ENCODE peak calls at places on chromosomes 4 and X, in seven cellular contexts. U is HuH-7.5; Z is heart right ventricle; E is fibroblast of lung; L is CD8-positive, alpha-beta memory T cell; H is activated T-cell treated with anti-CD3 and anti-CD28 coated beads for 1 hour; J is stimulated activated CD4-positive, alpha-beta T cell treated with anti-CD3 and anti-CD28 coated beads, TNF-alpha, amount 100 ng/mL, for 24 hours. K is an unnamed sample.

GRCh38 chrX:119266364-119266995 is 30.4 kb downstream of the PGRMC1 start:
- DNase-seq in H (peak; percentile 9), E (peak; percentile 33), Z (no peak), L (peak; percentile 7), U (peak; percentile 16), J (peak; percentile 12), K (peak; percentile 10)

GRCh38 chrX:140724337-140725105 is 15.0 kb downstream of the LINC00632 start:
- DNase-seq in J (no peak), U (no peak), Z (no peak), H (no peak), L (no peak), E (peak; percentile 35), K (no peak)

GRCh38 chr4:147334478-147334877 is 146.4 kb upstream of the EDNRA start:
- DNase-seq in E (peak; percentile 60), L (no peak), J (no peak), Z (no peak), H (no peak), U (no peak), K (no peak)

GRCh38 chr4:163107754-163108153 is 58.9 kb downstream of the NAF1 start:
- DNase-seq in E (peak; percentile 43), H (no peak), Z (no peak), J (no peak), L (no peak), U (no peak), K (no peak)

GRCh38 chr4:179116011-179116410 is 1673.8 kb upstream of the AGA start:
- DNase-seq in U (no peak), Z (no peak), J (no peak), E (peak; percentile 68), L (no peak), H (no peak), K (no peak)

GRCh38 chrX:13033193-13033592 is 11.2 kb downstream of the FAM9C start:
- DNase-seq in J (no peak), E (peak; percentile 54), H (no peak), Z (no peak), L (no peak), U (no peak), K (no peak)

GRCh38 chr4:149645790-149646189 is 169.9 kb downstream of the IQCM start:
- DNase-seq in J (no peak), H (no peak), U (no peak), E (no peak), Z (no peak), L (no peak), K (peak; percentile 43)

GRCh38 chr4:184250795-184251679 is 33.4 kb upstream of the ENPP6 start:
- DNase-seq in L (peak; percentile 52), Z (no peak), J (no peak), U (peak; percentile 15), E (peak; percentile 63), H (no peak), K (no peak)

GRCh38 chrX:16946971-16947562 is 609 bp downstream of the REPS2 start:
- DNase-seq in J (no peak), Z (peak; percentile 15), E (no peak), U (no peak), L (peak; percentile 11), H (no peak), K (no peak)

GRCh38 chrX:14528629-14529287 is 578 bp upstream of the GLRA2 start:
- DNase-seq in U (peak; percentile 3), J (peak; percentile 53), Z (peak; percentile 20), L (peak; percentile 6), E (peak; percentile 55), H (peak; percentile 21), K (peak; percentile 80)

K was measured in WTC11.